ENCODE peak calls at places on chromosomes 12 and 14, in ten cellular contexts. I is HFF-Myc; T is amniotic stem cell; L is BE2C; J is thoracic aorta; D is HuH-7; X is GM12865; S is A172; U is stimulated activated CD4-positive, alpha-beta T cell treated with anti-CD3 and anti-CD28 coated beads, Interleukin-1b, Interleukin-23, amount 100 ng/mL, for 24 hours; W is gastrocnemius medialis. F is an unnamed sample.

GRCh38 chr14:96091941-96092411 is 52.8 kb downstream of the C14orf132 start:
- DNase-seq in I (no peak), T (no peak), L (peak; percentile 72), J (no peak), D (no peak), X (no peak), S (peak; percentile 3), U (no peak), W (no peak), F (no peak)

GRCh38 chr12:69252033-69252432 is 12.7 kb downstream of the CPSF6 start:
- DNase-seq in I (no peak), T (no peak), L (no peak), J (no peak), D (no peak), X (no peak), S (no peak), U (no peak), W (no peak), F (no peak)

GRCh38 chr12:6620137-6620884 is 13.1 kb upstream of the CHD4 start:
- DNase-seq in I (no peak), T (no peak), L (no peak), J (no peak), D (no peak), X (no peak), S (no peak), U (no peak), W (no peak), F (no peak)

GRCh38 chr12:130017571-130018449 is 114.0 kb upstream of the TMEM132D start:
- DNase-seq in I (no peak), T (no peak), L (no peak), J (no peak), D (no peak), X (no peak), S (no peak), U (no peak), W (no peak), F (no peak)

GRCh38 chr14:100332797-100333196 is 9.7 kb downstream of the SLC25A47 start:
- DNase-seq in I (no peak), T (no peak), L (no peak), J (no peak), D (no peak), X (no peak), S (no peak), U (no peak), W (no peak), F (no peak)

GRCh38 chr12:55875704-55876103 is 33.0 kb upstream of the MMP19 start:
- DNase-seq in I (no peak), T (no peak), L (no peak), J (no peak), D (no peak), X (no peak), S (no peak), U (no peak), W (no peak), F (no peak)

GRCh38 chr14:24137529-24138395 is 1.8 kb downstream of the PSME1 start:
- DNase-seq in I (no peak), T (no peak), L (no peak), J (no peak), D (no peak), X (no peak), S (no peak), U (no peak), W (no peak), F (no peak)

GRCh38 chr12:66014818-66015217 is 115.7 kb downstream of the LLPH start:
- DNase-seq in I (peak; percentile 78), T (no peak), L (no peak), J (no peak), D (no peak), X (no peak), S (no peak), U (no peak), W (no peak), F (no peak)

GRCh38 chr14:59483360-59483759 is 848 bp downstream of the L3HYPDH start:
- DNase-seq in I (no peak), T (peak; percentile 28), L (no peak), J (peak; percentile 19), D (peak; percentile 44), X (no peak), S (peak; percentile 12), U (no peak), W (no peak), F (no peak)

GRCh38 chr14:61380984-61381383 is 59.6 kb downstream of the PRKCH start:
- DNase-seq in I (no peak), T (no peak), L (no peak), J (no peak), D (no peak), X (no peak), S (no peak), U (no peak), W (no peak), F (no peak)

GRCh38 chr12:51675062-51675803 is 84.2 kb downstream of the SCN8A start:
- DNase-seq in I (no peak), T (no peak), L (no peak), J (no peak), D (no peak), X (no peak), S (no peak), U (no peak), W (no peak), F (no peak)

GRCh38 chr12:53532026-53532425 is 24.7 kb upstream of the NPFF start:
- DNase-seq in I (no peak), T (no peak), L (no peak), J (no peak), D (no peak), X (no peak), S (no peak), U (no peak), W (no peak), F (no peak)

GRCh38 chr12:70549340-70550179 is 87.7 kb downstream of the PTPRB start:
- DNase-seq in I (no peak), T (no peak), L (no peak), J (no peak), D (no peak), X (peak; percentile 2), S (no peak), U (no peak), W (no peak), F (no peak)

GRCh38 chr12:105041186-105041585 is 43.1 kb downstream of the ALDH1L2 start:
- DNase-seq in I (no peak), T (no peak), L (no peak), J (no peak), D (no peak), X (no peak), S (no peak), U (no peak), W (no peak), F (no peak)

F was measured in K562.